ENCODE peak calls at places on chromosomes 6 and 20, in nine cellular contexts. One of them, this sample, is unnamed.

GRCh38 chr20:11274137-11274536 is 600.3 kb upstream of the JAG1 start:
- DNase-seq in cardiac fibroblast: peak; percentile 82
- DNase-seq in cardiac muscle cell: peak; percentile 78
- DNase-seq in choroid plexus epithelial cell: peak; percentile 79
- DNase-seq in dorsolateral prefrontal cortex: no peak
- DNase-seq in BE2C: peak; percentile 23
- DNase-seq in body of pancreas: peak; percentile 54
- DNase-seq in AG04449: peak; percentile 55
- DNase-seq in lung: no peak
- DNase-seq in this sample: no peak

GRCh38 chr20:61185841-61186601 is 66.0 kb upstream of the CDH4 start:
- DNase-seq in BE2C: no peak
- DNase-seq in dorsolateral prefrontal cortex: no peak
- DNase-seq in cardiac fibroblast: peak; percentile 76
- DNase-seq in lung: no peak
- DNase-seq in body of pancreas: peak; percentile 19
- DNase-seq in cardiac muscle cell: no peak
- DNase-seq in AG04449: peak; percentile 86
- DNase-seq in choroid plexus epithelial cell: peak; percentile 96
- DNase-seq in this sample: no peak

GRCh38 chr6:112466378-112467151 is 119.4 kb downstream of the RFPL4B start:
- DNase-seq in lung: no peak
- DNase-seq in cardiac muscle cell: no peak
- DNase-seq in cardiac fibroblast: peak; percentile 38
- DNase-seq in AG04449: peak; percentile 61
- DNase-seq in body of pancreas: no peak
- DNase-seq in BE2C: no peak
- DNase-seq in choroid plexus epithelial cell: peak; percentile 76
- DNase-seq in dorsolateral prefrontal cortex: no peak
- DNase-seq in this sample: no peak

GRCh38 chr6:142420822-142421221 is 119.0 kb downstream of the ADGRG6 start:
- DNase-seq in choroid plexus epithelial cell: peak; percentile 28
- DNase-seq in BE2C: no peak
- DNase-seq in lung: no peak
- DNase-seq in cardiac muscle cell: no peak
- DNase-seq in body of pancreas: no peak
- DNase-seq in AG04449: no peak
- DNase-seq in dorsolateral prefrontal cortex: no peak
- DNase-seq in cardiac fibroblast: no peak
- DNase-seq in this sample: no peak

GRCh38 chr20:25019381-25020155 is 27.0 kb upstream of the APMAP start:
- DNase-seq in BE2C: no peak
- DNase-seq in body of pancreas: peak; percentile 71
- DNase-seq in choroid plexus epithelial cell: no peak
- DNase-seq in cardiac muscle cell: no peak
- DNase-seq in lung: no peak
- DNase-seq in AG04449: no peak
- DNase-seq in cardiac fibroblast: no peak
- DNase-seq in dorsolateral prefrontal cortex: no peak
- DNase-seq in this sample: no peak

GRCh38 chr20:63879264-63879663 is 14.2 kb downstream of the TPD52L2 start:
- DNase-seq in choroid plexus epithelial cell: no peak
- DNase-seq in dorsolateral prefrontal cortex: no peak
- DNase-seq in lung: no peak
- DNase-seq in BE2C: no peak
- DNase-seq in cardiac fibroblast: no peak
- DNase-seq in AG04449: no peak
- DNase-seq in cardiac muscle cell: no peak
- DNase-seq in body of pancreas: no peak
- DNase-seq in this sample: no peak

GRCh38 chr6:30682181-30683117 is 4.0 kb downstream of the PPP1R18 start:
- DNase-seq in cardiac fibroblast: peak; percentile 82
- DNase-seq in body of pancreas: peak; percentile 80
- DNase-seq in BE2C: peak; percentile 77
- DNase-seq in cardiac muscle cell: peak; percentile 68
- DNase-seq in lung: peak; percentile 85
- DNase-seq in dorsolateral prefrontal cortex: no peak
- DNase-seq in choroid plexus epithelial cell: peak; percentile 91
- DNase-seq in AG04449: peak; percentile 62
- DNase-seq in this sample: no peak

GRCh38 chr6:85464722-85465150 is 14.9 kb downstream of the NT5E start:
- DNase-seq in cardiac fibroblast: peak; percentile 71
- DNase-seq in dorsolateral prefrontal cortex: no peak
- DNase-seq in choroid plexus epithelial cell: peak; percentile 63
- DNase-seq in lung: no peak
- DNase-seq in body of pancreas: no peak
- DNase-seq in AG04449: peak; percentile 52
- DNase-seq in BE2C: no peak
- DNase-seq in cardiac muscle cell: no peak
- DNase-seq in this sample: no peak

GRCh38 chr20:19868383-19868782 is 110.3 kb downstream of the RIN2 start:
- DNase-seq in cardiac muscle cell: no peak
- DNase-seq in BE2C: no peak
- DNase-seq in AG04449: no peak
- DNase-seq in lung: no peak
- DNase-seq in choroid plexus epithelial cell: no peak
- DNase-seq in cardiac fibroblast: no peak
- DNase-seq in dorsolateral prefrontal cortex: no peak
- DNase-seq in body of pancreas: no peak
- DNase-seq in this sample: no peak

GRCh38 chr6:129748901-129749748 is 39.1 kb upstream of the ARHGAP18 start:
- DNase-seq in cardiac fibroblast: peak; percentile 37
- DNase-seq in body of pancreas: no peak
- DNase-seq in BE2C: no peak
- DNase-seq in dorsolateral prefrontal cortex: no peak
- DNase-seq in lung: no peak
- DNase-seq in choroid plexus epithelial cell: peak; percentile 46
- DNase-seq in cardiac muscle cell: no peak
- DNase-seq in AG04449: peak; percentile 31
- DNase-seq in this sample: no peak

GRCh38 chr6:21883929-21884328 is 290.4 kb downstream of the SOX4 start:
- DNase-seq in dorsolateral prefrontal cortex: no peak
- DNase-seq in BE2C: no peak
- DNase-seq in AG04449: no peak
- DNase-seq in body of pancreas: no peak
- DNase-seq in cardiac muscle cell: no peak
- DNase-seq in choroid plexus epithelial cell: no peak
- DNase-seq in lung: no peak
- DNase-seq in cardiac fibroblast: no peak
- DNase-seq in this sample: no peak

GRCh38 chr6:113642714-113643442 is 214.3 kb upstream of the MARCKS start:
- DNase-seq in BE2C: peak; percentile 82
- DNase-seq in dorsolateral prefrontal cortex: no peak
- DNase-seq in body of pancreas: peak; percentile 98
- DNase-seq in lung: peak; percentile 72
- DNase-seq in cardiac fibroblast: no peak
- DNase-seq in AG04449: no peak
- DNase-seq in cardiac muscle cell: peak; percentile 96
- DNase-seq in choroid plexus epithelial cell: peak; percentile 38
- DNase-seq in this sample: no peak

GRCh38 chr6:35300848-35301247 is 3.2 kb downstream of the DEF6 start:
- DNase-seq in lung: no peak
- DNase-seq in AG04449: no peak
- DNase-seq in cardiac fibroblast: no peak
- DNase-seq in cardiac muscle cell: no peak
- DNase-seq in BE2C: no peak
- DNase-seq in body of pancreas: peak; percentile 27
- DNase-seq in dorsolateral prefrontal cortex: no peak
- DNase-seq in choroid plexus epithelial cell: no peak
- DNase-seq in this sample: no peak

GRCh38 chr6:37538107-37538506 is 38.4 kb upstream of the CCDC167 start:
- DNase-seq in cardiac muscle cell: no peak
- DNase-seq in cardiac fibroblast: no peak
- DNase-seq in dorsolateral prefrontal cortex: no peak
- DNase-seq in AG04449: no peak
- DNase-seq in choroid plexus epithelial cell: no peak
- DNase-seq in BE2C: peak; percentile 40
- DNase-seq in body of pancreas: no peak
- DNase-seq in lung: no peak
- DNase-seq in this sample: no peak

GRCh38 chr6:144585217-144585814 is 300.2 kb downstream of the UTRN start:
- DNase-seq in cardiac muscle cell: peak; percentile 64
- DNase-seq in body of pancreas: peak; percentile 22
- DNase-seq in dorsolateral prefrontal cortex: no peak
- DNase-seq in BE2C: peak; percentile 19
- DNase-seq in lung: no peak
- DNase-seq in cardiac fibroblast: peak; percentile 65
- DNase-seq in choroid plexus epithelial cell: peak; percentile 73
- DNase-seq in AG04449: no peak
- DNase-seq in this sample: no peak

GRCh38 chr6:154070657-154071056 is 31.6 kb downstream of the OPRM1 start:
- DNase-seq in cardiac fibroblast: no peak
- DNase-seq in lung: no peak
- DNase-seq in AG04449: no peak
- DNase-seq in body of pancreas: no peak
- DNase-seq in cardiac muscle cell: no peak
- DNase-seq in BE2C: no peak
- DNase-seq in choroid plexus epithelial cell: no peak
- DNase-seq in dorsolateral prefrontal cortex: no peak
- DNase-seq in this sample: no peak

GRCh38 chr6:111114484-111114883 is 27.2 kb downstream of the SLC16A10 start:
- DNase-seq in AG04449: no peak
- DNase-seq in cardiac fibroblast: peak; percentile 5
- DNase-seq in body of pancreas: no peak
- DNase-seq in BE2C: no peak
- DNase-seq in choroid plexus epithelial cell: peak; percentile 51
- DNase-seq in cardiac muscle cell: no peak
- DNase-seq in dorsolateral prefrontal cortex: no peak
- DNase-seq in lung: no peak
- DNase-seq in this sample: no peak

GRCh38 chr20:24762791-24763350 is 186.2 kb upstream of the CST7 start:
- DNase-seq in BE2C: no peak
- DNase-seq in cardiac fibroblast: no peak
- DNase-seq in choroid plexus epithelial cell: no peak
- DNase-seq in cardiac muscle cell: no peak
- DNase-seq in AG04449: no peak
- DNase-seq in body of pancreas: no peak
- DNase-seq in lung: no peak
- DNase-seq in dorsolateral prefrontal cortex: no peak
- DNase-seq in this sample: no peak

GRCh38 chr6:169215201-169215661 is 38.4 kb downstream of the THBS2 start:
- DNase-seq in body of pancreas: no peak
- DNase-seq in dorsolateral prefrontal cortex: no peak
- DNase-seq in AG04449: no peak
- DNase-seq in choroid plexus epithelial cell: no peak
- DNase-seq in cardiac muscle cell: no peak
- DNase-seq in lung: peak; percentile 25
- DNase-seq in cardiac fibroblast: peak; percentile 36
- DNase-seq in BE2C: no peak
- DNase-seq in this sample: no peak

GRCh38 chr6:73854998-73855718 is 159.2 kb downstream of the CD109 start:
- DNase-seq in BE2C: peak; percentile 33
- DNase-seq in AG04449: no peak
- DNase-seq in cardiac fibroblast: peak; percentile 84
- DNase-seq in lung: no peak
- DNase-seq in choroid plexus epithelial cell: peak; percentile 84
- DNase-seq in body of pancreas: peak; percentile 5
- DNase-seq in dorsolateral prefrontal cortex: no peak
- DNase-seq in cardiac muscle cell: peak; percentile 76
- DNase-seq in this sample: no peak

DNA sequence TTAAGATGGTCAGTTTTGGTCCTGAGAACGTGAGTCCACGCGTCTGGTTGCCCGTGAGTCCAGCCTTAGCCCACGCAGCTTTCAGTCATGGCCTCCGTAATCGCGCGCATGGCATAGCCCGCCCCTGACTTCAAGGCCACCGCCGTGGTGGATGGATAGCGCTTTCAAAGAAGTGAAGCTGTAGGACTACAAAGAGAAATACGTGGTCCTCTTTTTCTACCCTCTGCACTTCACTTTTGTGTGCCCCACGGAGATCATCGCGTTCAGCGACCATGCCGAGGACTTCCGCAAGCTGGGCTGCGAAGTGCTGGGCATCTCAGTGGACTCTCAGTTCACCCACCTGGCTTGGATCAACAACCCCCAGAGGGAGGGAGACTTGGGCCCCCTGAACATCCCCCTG is 142.0 kb upstream of the MCHR2 start:
- DNase-seq in dorsolateral prefrontal cortex: no peak
- DNase-seq in body of pancreas: no peak
- DNase-seq in cardiac fibroblast: no peak
- DNase-seq in choroid plexus epithelial cell: no peak
- DNase-seq in cardiac muscle cell: no peak
- DNase-seq in lung: no peak
- DNase-seq in AG04449: no peak
- DNase-seq in BE2C: no peak
- DNase-seq in this sample: no peak
- TF ChIP-seq CTCF in dorsolateral prefrontal cortex: no peak
- TF ChIP-seq CTCF in body of pancreas: no peak
- TF ChIP-seq CTCF in cardiac fibroblast: no peak
- TF ChIP-seq CTCF in choroid plexus epithelial cell: no peak
- TF ChIP-seq CTCF in cardiac muscle cell: no peak
- TF ChIP-seq CTCF in lung: no peak
- TF ChIP-seq CTCF in AG04449: no peak
- TF ChIP-seq CTCF in BE2C: no peak
- TF ChIP-seq CTCF in this sample: no peak

GRCh38 chr6:155212106-155212505 is 51.7 kb upstream of the CLDN20 start:
- DNase-seq in cardiac muscle cell: no peak
- DNase-seq in dorsolateral prefrontal cortex: no peak
- DNase-seq in lung: no peak
- DNase-seq in AG04449: no peak
- DNase-seq in BE2C: no peak
- DNase-seq in choroid plexus epithelial cell: no peak
- DNase-seq in body of pancreas: no peak
- DNase-seq in cardiac fibroblast: peak; percentile 15
- DNase-seq in this sample: no peak
- TF ChIP-seq CTCF in cardiac muscle cell: no peak
- TF ChIP-seq CTCF in dorsolateral prefrontal cortex: no peak
- TF ChIP-seq CTCF in lung: no peak
- TF ChIP-seq CTCF in AG04449: no peak
- TF ChIP-seq CTCF in BE2C: no peak
- TF ChIP-seq CTCF in choroid plexus epithelial cell: no peak
- TF ChIP-seq CTCF in body of pancreas: no peak
- TF ChIP-seq CTCF in cardiac fibroblast: no peak
- TF ChIP-seq CTCF in this sample: no peak

GRCh38 chr6:101762851-101763250 is 369.3 kb downstream of the GRIK2 start:
- DNase-seq in cardiac fibroblast: peak; percentile 18
- DNase-seq in AG04449: no peak
- DNase-seq in dorsolateral prefrontal cortex: no peak
- DNase-seq in cardiac muscle cell: no peak
- DNase-seq in body of pancreas: no peak
- DNase-seq in BE2C: no peak
- DNase-seq in lung: no peak
- DNase-seq in choroid plexus epithelial cell: peak; percentile 8
- DNase-seq in this sample: no peak
- TF ChIP-seq CTCF in cardiac fibroblast: no peak
- TF ChIP-seq CTCF in AG04449: no peak
- TF ChIP-seq CTCF in dorsolateral prefrontal cortex: no peak
- TF ChIP-seq CTCF in cardiac muscle cell: no peak
- TF ChIP-seq CTCF in body of pancreas: no peak
- TF ChIP-seq CTCF in BE2C: no peak
- TF ChIP-seq CTCF in lung: no peak
- TF ChIP-seq CTCF in choroid plexus epithelial cell: no peak
- TF ChIP-seq CTCF in this sample: no peak

DNA sequence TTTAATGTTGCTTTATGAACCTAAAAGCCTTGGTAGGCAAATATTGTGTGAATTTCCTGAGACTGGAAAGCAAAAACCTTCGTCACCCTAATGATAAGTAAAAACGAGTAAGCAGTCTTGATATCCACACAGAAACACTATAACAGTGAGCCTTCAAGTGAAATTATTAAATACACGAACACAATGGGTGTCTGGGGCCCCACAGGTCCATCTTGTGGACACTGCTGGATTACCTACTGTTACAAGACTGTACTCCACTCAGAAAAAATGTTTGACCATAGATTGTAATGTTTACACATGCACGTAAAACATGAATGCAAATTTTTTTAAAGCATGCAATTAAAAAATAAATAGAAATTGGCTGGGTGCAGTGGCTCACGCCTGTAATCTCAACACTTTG is 466.9 kb downstream of the CD83 start:
- DNase-seq in BE2C: no peak
- DNase-seq in dorsolateral prefrontal cortex: no peak
- DNase-seq in lung: no peak
- DNase-seq in cardiac muscle cell: no peak
- DNase-seq in cardiac fibroblast: peak; percentile 16
- DNase-seq in body of pancreas: no peak
- DNase-seq in choroid plexus epithelial cell: peak; percentile 39
- DNase-seq in AG04449: no peak
- DNase-seq in this sample: no peak
- TF ChIP-seq CTCF in BE2C: no peak
- TF ChIP-seq CTCF in dorsolateral prefrontal cortex: no peak
- TF ChIP-seq CTCF in lung: no peak
- TF ChIP-seq CTCF in cardiac muscle cell: peak; percentile 9
- TF ChIP-seq CTCF in cardiac fibroblast: peak; percentile 19
- TF ChIP-seq CTCF in body of pancreas: no peak
- TF ChIP-seq CTCF in choroid plexus epithelial cell: peak; percentile 41
- TF ChIP-seq CTCF in AG04449: no peak
- TF ChIP-seq CTCF in this sample: no peak